ENCODE peak calls at places on chromosomes 7 and 10, in four cellular contexts. One of them, this sample, is unnamed.

GRCh38 chr7:11235491-11235890 is 261.8 kb downstream of the PHF14 start:
- DNase-seq in K562: no peak
- DNase-seq in GM12878: no peak
- DNase-seq in HL-60: peak; percentile 18
- DNase-seq in this sample: no peak

GRCh38 chr10:2623675-2624274 is 443.6 kb upstream of the PFKP start:
- DNase-seq in K562: no peak
- DNase-seq in GM12878: no peak
- DNase-seq in HL-60: no peak
- DNase-seq in this sample: no peak

GRCh38 chr10:12875100-12875499 is 126.4 kb downstream of the CCDC3 start:
- DNase-seq in K562: no peak
- DNase-seq in GM12878: no peak
- DNase-seq in HL-60: no peak
- DNase-seq in this sample: no peak

GRCh38 chr7:73520673-73521635 is 1.1 kb downstream of the BAZ1B start:
- DNase-seq in K562: peak; percentile 34
- DNase-seq in GM12878: no peak
- DNase-seq in HL-60: peak; percentile 21
- DNase-seq in this sample: no peak

GRCh38 chr10:91350651-91351081 is 59.5 kb upstream of the HECTD2 start:
- DNase-seq in K562: no peak
- DNase-seq in GM12878: no peak
- DNase-seq in HL-60: no peak
- DNase-seq in this sample: no peak

GRCh38 chr7:144784943-144785342 is 50.9 kb downstream of the TPK1 start:
- DNase-seq in K562: no peak
- DNase-seq in GM12878: no peak
- DNase-seq in HL-60: no peak
- DNase-seq in this sample: no peak

GRCh38 chr7:7918736-7919448 is 49.7 kb upstream of the GLCCI1 start:
- DNase-seq in K562: no peak
- DNase-seq in GM12878: peak; percentile 36
- DNase-seq in HL-60: no peak
- DNase-seq in this sample: no peak

GRCh38 chr10:127990846-127991542 is 84.1 kb downstream of the PTPRE start:
- DNase-seq in K562: no peak
- DNase-seq in GM12878: no peak
- DNase-seq in HL-60: no peak
- DNase-seq in this sample: no peak

GRCh38 chr10:3869036-3869435 is 84.0 kb upstream of the KLF6 start:
- DNase-seq in K562: no peak
- DNase-seq in GM12878: no peak
- DNase-seq in HL-60: no peak
- DNase-seq in this sample: no peak

GRCh38 chr7:110531186-110531585 is 559.7 kb upstream of the LRRN3 start:
- DNase-seq in K562: no peak
- DNase-seq in GM12878: no peak
- DNase-seq in HL-60: no peak
- DNase-seq in this sample: no peak

GRCh38 chr7:24576171-24577052 is 3.2 kb downstream of the PALS2 start:
- DNase-seq in K562: peak; percentile 63
- DNase-seq in GM12878: peak; percentile 64
- DNase-seq in HL-60: peak; percentile 45
- DNase-seq in this sample: no peak

GRCh38 chr7:151897951-151898686 is 21.2 kb upstream of the PRKAG2 start:
- DNase-seq in K562: no peak
- DNase-seq in GM12878: no peak
- DNase-seq in HL-60: no peak
- DNase-seq in this sample: no peak

GRCh38 chr7:1847260-1848001 is 177.4 kb downstream of the ELFN1 start:
- DNase-seq in K562: no peak
- DNase-seq in GM12878: no peak
- DNase-seq in HL-60: no peak
- DNase-seq in this sample: no peak

GRCh38 chr10:75371010-75371409 is 30.6 kb downstream of the ZNF503 start:
- DNase-seq in K562: no peak
- DNase-seq in GM12878: no peak
- DNase-seq in HL-60: no peak
- DNase-seq in this sample: no peak

GRCh38 chr10:20233423-20233822 is 417.2 kb downstream of the PLXDC2 start:
- DNase-seq in K562: no peak
- DNase-seq in GM12878: no peak
- DNase-seq in HL-60: no peak
- DNase-seq in this sample: no peak

GRCh38 chr7:141201145-141201885 is 127.5 kb downstream of the TMEM178B start:
- DNase-seq in K562: no peak
- DNase-seq in GM12878: no peak
- DNase-seq in HL-60: no peak
- DNase-seq in this sample: no peak

GRCh38 chr7:131606346-131607290 is 50.2 kb upstream of the PODXL start:
- DNase-seq in K562: no peak
- DNase-seq in GM12878: no peak
- DNase-seq in HL-60: peak; percentile 56
- DNase-seq in this sample: no peak

GRCh38 chr7:40232242-40232929 is 97.6 kb downstream of the SUGCT start:
- DNase-seq in K562: peak; percentile 20
- DNase-seq in GM12878: no peak
- DNase-seq in HL-60: peak; percentile 28
- DNase-seq in this sample: no peak

GRCh38 chr10:88553116-88553752 is 29.9 kb downstream of the RNLS start:
- DNase-seq in K562: peak; percentile 3
- DNase-seq in GM12878: peak; percentile 45
- DNase-seq in HL-60: peak; percentile 70
- DNase-seq in this sample: no peak

GRCh38 chr7:157693071-157693520 is 356.3 kb downstream of the DNAJB6 start:
- DNase-seq in K562: no peak
- DNase-seq in GM12878: no peak
- DNase-seq in HL-60: no peak
- DNase-seq in this sample: no peak

GRCh38 chr7:990352-991005 is 7.5 kb downstream of the CYP2W1 start:
- DNase-seq in K562: no peak
- DNase-seq in GM12878: no peak
- DNase-seq in HL-60: no peak
- DNase-seq in this sample: no peak

GRCh38 chr7:106114735-106115383 is 2.7 kb upstream of the SYPL1 start:
- DNase-seq in K562: no peak
- DNase-seq in GM12878: no peak
- DNase-seq in HL-60: no peak
- DNase-seq in this sample: no peak

GRCh38 chr10:132685121-132685891 is 100.6 kb downstream of the NKX6-2 start:
- DNase-seq in K562: peak; percentile 77
- DNase-seq in GM12878: no peak
- DNase-seq in HL-60: peak; percentile 84
- DNase-seq in this sample: no peak

GRCh38 chr10:52939894-52940293 is 167.3 kb upstream of the MBL2 start:
- DNase-seq in K562: no peak
- DNase-seq in GM12878: no peak
- DNase-seq in HL-60: no peak
- DNase-seq in this sample: no peak

GRCh38 chr7:2209961-2210323 is 22.8 kb downstream of the MAD1L1 start:
- DNase-seq in K562: no peak
- DNase-seq in GM12878: no peak
- DNase-seq in HL-60: no peak
- DNase-seq in this sample: no peak

GRCh38 chr10:111148025-111148424 is 71.2 kb downstream of the ADRA2A start:
- DNase-seq in K562: no peak
- DNase-seq in GM12878: no peak
- DNase-seq in HL-60: no peak
- DNase-seq in this sample: no peak

GRCh38 chr10:73588656-73589055 is 2.5 kb downstream of the USP54 start:
- DNase-seq in K562: no peak
- DNase-seq in GM12878: no peak
- DNase-seq in HL-60: no peak
- DNase-seq in this sample: no peak

GRCh38 chr7:47404005-47404404 is 177.9 kb downstream of the TNS3 start:
- DNase-seq in K562: no peak
- DNase-seq in GM12878: no peak
- DNase-seq in HL-60: no peak
- DNase-seq in this sample: no peak

GRCh38 chr7:98079891-98080653 is 26.6 kb upstream of the LMTK2 start:
- DNase-seq in K562: no peak
- DNase-seq in GM12878: no peak
- DNase-seq in HL-60: no peak
- DNase-seq in this sample: no peak

GRCh38 chr10:68052463-68052862 is 22.6 kb downstream of the HERC4 start:
- DNase-seq in K562: no peak
- DNase-seq in GM12878: no peak
- DNase-seq in HL-60: no peak
- DNase-seq in this sample: no peak

GRCh38 chr10:110739811-110740271 is 95.7 kb downstream of the RBM20 start:
- DNase-seq in K562: no peak
- DNase-seq in GM12878: no peak
- DNase-seq in HL-60: no peak
- DNase-seq in this sample: no peak

GRCh38 chr7:66307591-66308215 is 102.6 kb downstream of the TPST1 start:
- DNase-seq in K562: no peak
- DNase-seq in GM12878: no peak
- DNase-seq in HL-60: no peak
- DNase-seq in this sample: no peak

GRCh38 chr7:78141533-78142281 is 343.1 kb downstream of the PHTF2 start:
- DNase-seq in K562: no peak
- DNase-seq in GM12878: no peak
- DNase-seq in HL-60: no peak
- DNase-seq in this sample: no peak

GRCh38 chr7:10685040-10685439 is 288.6 kb upstream of the PHF14 start:
- DNase-seq in K562: no peak
- DNase-seq in GM12878: no peak
- DNase-seq in HL-60: no peak
- DNase-seq in this sample: no peak

GRCh38 chr10:63027533-63027932 is 105.6 kb upstream of the NRBF2 start:
- DNase-seq in K562: no peak
- DNase-seq in GM12878: no peak
- DNase-seq in HL-60: peak; percentile 13
- DNase-seq in this sample: no peak

GRCh38 chr10:119315128-119316001 is 108.0 kb downstream of the GRK5 start:
- DNase-seq in K562: peak; percentile 63
- DNase-seq in GM12878: peak; percentile 28
- DNase-seq in HL-60: peak; percentile 64
- DNase-seq in this sample: peak; percentile 76

DNA sequence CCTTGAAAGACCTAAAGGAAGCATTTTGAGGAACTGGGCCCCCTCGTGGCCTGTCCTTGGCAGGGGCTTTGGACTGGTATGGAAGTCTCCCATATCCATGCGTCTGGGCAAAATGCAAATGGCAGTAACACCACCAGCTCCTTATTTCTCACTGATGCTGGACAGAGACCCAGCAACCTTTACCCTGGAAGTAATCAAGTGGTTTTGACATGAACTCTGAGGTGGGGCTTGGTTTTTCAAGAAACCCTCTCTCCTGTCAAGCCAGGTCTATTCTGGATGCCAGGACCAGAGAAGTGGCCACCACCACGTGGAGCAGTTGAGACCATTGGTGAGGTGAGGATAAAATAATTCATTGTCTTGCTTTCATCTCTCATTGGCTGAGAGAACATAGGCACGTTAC is 84.4 kb downstream of the OTUD1 start:
- DNase-seq in K562: no peak
- DNase-seq in GM12878: no peak
- DNase-seq in HL-60: no peak
- DNase-seq in this sample: no peak
- TF ChIP-seq SPI1 in K562: no peak
- TF ChIP-seq SPI1 in GM12878: no peak
- TF ChIP-seq SPI1 in HL-60: no peak
- TF ChIP-seq SPI1 in this sample: peak; percentile 4

DNA sequence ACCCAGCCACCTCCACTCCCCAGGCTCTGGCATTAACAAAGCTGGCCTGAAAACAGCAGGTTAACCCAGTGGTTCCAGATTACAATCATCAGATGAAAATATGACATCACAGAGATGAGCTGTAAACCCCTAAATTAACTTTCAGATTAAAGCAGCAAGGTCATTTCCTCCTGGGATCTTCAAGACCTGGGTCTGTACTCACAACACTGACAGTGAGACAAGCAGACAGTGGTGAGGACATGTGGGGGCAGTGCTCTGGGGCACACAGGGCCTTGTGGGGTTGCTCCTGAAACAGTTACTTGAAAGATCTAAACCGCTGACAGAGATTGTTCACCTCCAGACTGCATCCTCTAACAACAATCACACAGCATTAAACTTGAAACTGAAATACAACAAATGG is 134.1 kb downstream of the ZNF438 start:
- DNase-seq in K562: no peak
- DNase-seq in GM12878: no peak
- DNase-seq in HL-60: no peak
- DNase-seq in this sample: no peak
- TF ChIP-seq POLR2AphosphoS5 in K562: no peak
- TF ChIP-seq POLR2AphosphoS5 in GM12878: no peak
- TF ChIP-seq POLR2AphosphoS5 in HL-60: no peak
- TF ChIP-seq POLR2AphosphoS5 in this sample: no peak

DNA sequence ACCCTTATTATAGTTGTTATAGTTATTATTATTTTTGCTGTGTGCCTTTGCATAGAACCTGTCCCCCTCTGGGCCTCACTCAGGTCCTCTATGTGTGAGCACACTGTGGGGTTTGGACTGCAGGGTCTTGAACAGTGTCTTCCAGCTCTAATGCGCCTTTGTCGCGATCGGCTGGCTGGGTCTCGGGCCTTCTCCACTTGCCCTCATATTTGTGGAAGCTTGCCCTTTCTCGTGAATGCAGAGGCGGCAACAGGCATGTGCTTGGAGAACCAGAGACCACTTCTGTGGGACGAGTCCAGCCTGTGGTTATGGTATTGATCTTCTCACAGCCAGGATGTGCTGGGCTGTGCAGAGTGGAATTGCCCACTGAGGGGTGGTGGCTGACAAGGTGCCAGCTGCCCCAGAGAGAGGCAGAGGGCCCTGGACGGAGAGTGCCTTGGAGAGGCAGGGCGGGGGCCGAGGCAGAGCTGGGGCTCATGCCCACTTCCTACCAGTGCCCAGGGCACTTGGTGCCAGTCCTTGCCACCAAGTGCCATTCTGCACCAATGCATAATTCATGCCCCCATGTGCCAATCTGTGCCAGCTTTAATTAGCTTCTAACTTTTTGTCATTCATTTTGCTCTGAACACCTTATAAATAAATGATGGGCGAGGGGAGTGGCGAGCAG is 6.8 kb upstream of the CDH23 start:
- DNase-seq in K562: no peak
- DNase-seq in GM12878: no peak
- DNase-seq in HL-60: no peak
- DNase-seq in this sample: no peak
- TF ChIP-seq SPI1 in K562: no peak
- TF ChIP-seq SPI1 in GM12878: no peak
- TF ChIP-seq SPI1 in HL-60: no peak
- TF ChIP-seq SPI1 in this sample: no peak

DNA sequence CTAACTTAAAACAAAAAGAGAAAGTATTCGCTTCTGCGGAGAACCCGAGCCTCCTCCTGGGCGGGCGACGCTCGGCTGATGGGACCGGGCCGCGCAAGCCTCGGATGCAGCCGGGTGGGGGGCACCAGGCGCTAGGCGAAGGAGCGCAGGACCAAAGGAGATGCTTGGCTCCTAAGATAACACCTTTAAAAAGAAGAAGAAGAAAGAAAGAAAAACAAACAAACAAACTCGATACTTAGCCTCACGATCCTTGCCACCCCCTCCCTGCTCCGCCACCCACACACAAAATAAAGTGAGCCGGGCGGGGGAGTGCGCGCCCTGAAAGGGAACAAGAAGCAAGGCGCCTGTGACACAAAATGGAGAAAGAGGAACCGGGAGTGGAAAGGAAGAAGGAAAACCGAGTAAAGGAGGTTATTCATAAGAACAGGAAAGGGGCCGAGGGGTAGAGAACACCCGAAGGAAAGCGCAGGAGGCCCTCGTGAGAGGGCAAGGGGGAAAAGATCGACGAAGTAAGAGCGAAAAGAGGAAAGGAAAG is 34.0 kb upstream of the EBLN1 start:
- DNase-seq in K562: no peak
- DNase-seq in GM12878: no peak
- DNase-seq in HL-60: peak; percentile 61
- DNase-seq in this sample: peak; percentile 46
- TF ChIP-seq POLR2AphosphoS5 in K562: no peak
- TF ChIP-seq POLR2AphosphoS5 in GM12878: no peak
- TF ChIP-seq POLR2AphosphoS5 in HL-60: peak; percentile 20
- TF ChIP-seq POLR2AphosphoS5 in this sample: peak; percentile 49

This sample was measured in GM12891.